ENCODE peak calls at places on chromosome 4, in eight cellular contexts. One of them, this sample, is unnamed.
A peak's percentile ranks its signal among the peaks of the same experiment; 100 is the strongest.

GRCh38 chr4:134540588-134540987 is 339.0 kb upstream of the PABPC4L start:
- DNase-seq in GM06990: no peak
- DNase-seq in SK-N-SH: no peak
- DNase-seq in neural progenitor cell: no peak
- DNase-seq in astrocyte of the spinal cord: no peak
- DNase-seq in astrocyte: no peak
- DNase-seq in uterus: no peak
- DNase-seq in bronchial epithelial cell: no peak
- DNase-seq in this sample: no peak

GRCh38 chr4:79666875-79667274 is 258.8 kb upstream of the GK2 start:
- DNase-seq in astrocyte: no peak
- DNase-seq in neural progenitor cell: no peak
- DNase-seq in GM06990: no peak
- DNase-seq in uterus: no peak
- DNase-seq in astrocyte of the spinal cord: no peak
- DNase-seq in bronchial epithelial cell: no peak
- DNase-seq in SK-N-SH: no peak
- DNase-seq in this sample: no peak

GRCh38 chr4:158315706-158316105 is 105.4 kb downstream of the TMEM144 start:
- DNase-seq in bronchial epithelial cell: peak; percentile 21
- DNase-seq in neural progenitor cell: no peak
- DNase-seq in SK-N-SH: no peak
- DNase-seq in uterus: no peak
- DNase-seq in astrocyte of the spinal cord: peak; percentile 92
- DNase-seq in astrocyte: peak; percentile 89
- DNase-seq in GM06990: no peak
- DNase-seq in this sample: no peak

GRCh38 chr4:5036239-5036638 is 15.0 kb upstream of the STK32B start:
- DNase-seq in SK-N-SH: no peak
- DNase-seq in uterus: no peak
- DNase-seq in bronchial epithelial cell: peak; percentile 10
- DNase-seq in astrocyte of the spinal cord: peak; percentile 58
- DNase-seq in astrocyte: peak; percentile 70
- DNase-seq in neural progenitor cell: no peak
- DNase-seq in GM06990: no peak
- DNase-seq in this sample: no peak

GRCh38 chr4:176549161-176549865 is 229.5 kb downstream of the SPCS3 start:
- DNase-seq in neural progenitor cell: no peak
- DNase-seq in GM06990: no peak
- DNase-seq in bronchial epithelial cell: peak; percentile 92
- DNase-seq in astrocyte: peak; percentile 60
- DNase-seq in SK-N-SH: no peak
- DNase-seq in uterus: no peak
- DNase-seq in astrocyte of the spinal cord: peak; percentile 70
- DNase-seq in this sample: no peak

GRCh38 chr4:14446311-14446710 is 556.0 kb upstream of the CPEB2 start:
- DNase-seq in astrocyte: peak; percentile 4
- DNase-seq in bronchial epithelial cell: peak; percentile 86
- DNase-seq in SK-N-SH: no peak
- DNase-seq in astrocyte of the spinal cord: peak; percentile 61
- DNase-seq in GM06990: no peak
- DNase-seq in neural progenitor cell: no peak
- DNase-seq in uterus: no peak
- DNase-seq in this sample: no peak

GRCh38 chr4:1187182-1187581 is 14.8 kb upstream of the SPON2 start:
- DNase-seq in GM06990: peak; percentile 10
- DNase-seq in SK-N-SH: no peak
- DNase-seq in astrocyte: no peak
- DNase-seq in bronchial epithelial cell: no peak
- DNase-seq in neural progenitor cell: no peak
- DNase-seq in astrocyte of the spinal cord: no peak
- DNase-seq in uterus: peak; percentile 59
- DNase-seq in this sample: no peak

GRCh38 chr4:123092603-123093002 is 170.2 kb upstream of the NUDT6 start:
- DNase-seq in SK-N-SH: no peak
- DNase-seq in astrocyte of the spinal cord: no peak
- DNase-seq in astrocyte: no peak
- DNase-seq in uterus: no peak
- DNase-seq in GM06990: no peak
- DNase-seq in bronchial epithelial cell: no peak
- DNase-seq in neural progenitor cell: no peak
- DNase-seq in this sample: no peak

GRCh38 chr4:8167815-8168214 is 9.2 kb upstream of the ABLIM2 start:
- DNase-seq in bronchial epithelial cell: no peak
- DNase-seq in neural progenitor cell: no peak
- DNase-seq in astrocyte: no peak
- DNase-seq in uterus: no peak
- DNase-seq in GM06990: no peak
- DNase-seq in astrocyte of the spinal cord: no peak
- DNase-seq in SK-N-SH: no peak
- DNase-seq in this sample: no peak

GRCh38 chr4:156243015-156243414 is 289.3 kb upstream of the CTSO start:
- DNase-seq in bronchial epithelial cell: no peak
- DNase-seq in uterus: no peak
- DNase-seq in GM06990: no peak
- DNase-seq in SK-N-SH: no peak
- DNase-seq in neural progenitor cell: no peak
- DNase-seq in astrocyte: no peak
- DNase-seq in astrocyte of the spinal cord: no peak
- DNase-seq in this sample: no peak

GRCh38 chr4:121277194-121278105 is 103.4 kb downstream of the QRFPR start:
- DNase-seq in uterus: no peak
- DNase-seq in astrocyte of the spinal cord: no peak
- DNase-seq in SK-N-SH: peak; percentile 4
- DNase-seq in GM06990: no peak
- DNase-seq in neural progenitor cell: peak; percentile 43
- DNase-seq in astrocyte: no peak
- DNase-seq in bronchial epithelial cell: peak; percentile 15
- DNase-seq in this sample: no peak

GRCh38 chr4:179521937-179522336 is 2079.7 kb upstream of the AGA start:
- DNase-seq in neural progenitor cell: no peak
- DNase-seq in astrocyte: no peak
- DNase-seq in bronchial epithelial cell: no peak
- DNase-seq in GM06990: no peak
- DNase-seq in astrocyte of the spinal cord: no peak
- DNase-seq in uterus: no peak
- DNase-seq in SK-N-SH: peak; percentile 8
- DNase-seq in this sample: no peak

GRCh38 chr4:175066923-175067627 is 148.9 kb downstream of the ADAM29 start:
- DNase-seq in GM06990: no peak
- DNase-seq in SK-N-SH: no peak
- DNase-seq in bronchial epithelial cell: peak; percentile 3
- DNase-seq in astrocyte: no peak
- DNase-seq in neural progenitor cell: no peak
- DNase-seq in astrocyte of the spinal cord: no peak
- DNase-seq in uterus: no peak
- DNase-seq in this sample: no peak

GRCh38 chr4:8612646-8613045 is 20.1 kb downstream of the CPZ start:
- DNase-seq in astrocyte: no peak
- DNase-seq in GM06990: no peak
- DNase-seq in astrocyte of the spinal cord: no peak
- DNase-seq in bronchial epithelial cell: no peak
- DNase-seq in uterus: no peak
- DNase-seq in SK-N-SH: no peak
- DNase-seq in neural progenitor cell: no peak
- DNase-seq in this sample: peak; percentile 27

GRCh38 chr4:20288047-20288650 is 36.4 kb downstream of the SLIT2 start:
- DNase-seq in SK-N-SH: no peak
- DNase-seq in neural progenitor cell: no peak
- DNase-seq in astrocyte: peak; percentile 36
- DNase-seq in uterus: no peak
- DNase-seq in GM06990: no peak
- DNase-seq in astrocyte of the spinal cord: peak; percentile 20
- DNase-seq in bronchial epithelial cell: no peak
- DNase-seq in this sample: no peak

GRCh38 chr4:99938243-99938753 is 8.1 kb downstream of the DNAJB14 start:
- DNase-seq in astrocyte of the spinal cord: no peak
- DNase-seq in neural progenitor cell: no peak
- DNase-seq in GM06990: no peak
- DNase-seq in uterus: no peak
- DNase-seq in bronchial epithelial cell: no peak
- DNase-seq in SK-N-SH: peak; percentile 39
- DNase-seq in astrocyte: no peak
- DNase-seq in this sample: no peak

GRCh38 chr4:163331629-163332360 is 601 bp downstream of the NPY1R start:
- DNase-seq in uterus: no peak
- DNase-seq in SK-N-SH: peak; percentile 36
- DNase-seq in bronchial epithelial cell: no peak
- DNase-seq in neural progenitor cell: peak; percentile 67
- DNase-seq in GM06990: no peak
- DNase-seq in astrocyte: peak; percentile 12
- DNase-seq in astrocyte of the spinal cord: peak; percentile 32
- DNase-seq in this sample: peak; percentile 58

GRCh38 chr4:163332526-163333405 is at the start of gene NPY1R:
- DNase-seq in SK-N-SH: peak; percentile 78
- DNase-seq in GM06990: peak; percentile 24
- DNase-seq in astrocyte of the spinal cord: peak; percentile 83
- DNase-seq in bronchial epithelial cell: peak; percentile 69
- DNase-seq in uterus: peak; percentile 55
- DNase-seq in neural progenitor cell: peak; percentile 90
- DNase-seq in astrocyte: peak; percentile 66
- DNase-seq in this sample: peak; percentile 71

GRCh38 chr4:163335384-163335783 is 3.0 kb upstream of the NPY1R start:
- DNase-seq in SK-N-SH: no peak
- DNase-seq in astrocyte of the spinal cord: no peak
- DNase-seq in astrocyte: no peak
- DNase-seq in bronchial epithelial cell: no peak
- DNase-seq in uterus: no peak
- DNase-seq in GM06990: no peak
- DNase-seq in neural progenitor cell: no peak
- DNase-seq in this sample: no peak

GRCh38 chr4:163330828-163331628 is 1.4 kb downstream of the NPY1R start:
- DNase-seq in GM06990: no peak
- DNase-seq in uterus: no peak
- DNase-seq in astrocyte of the spinal cord: no peak
- DNase-seq in bronchial epithelial cell: peak; percentile 25
- DNase-seq in SK-N-SH: no peak
- DNase-seq in astrocyte: no peak
- DNase-seq in neural progenitor cell: no peak
- DNase-seq in this sample: no peak
- H3K4me3 ChIP-seq in GM06990: no peak overlapping the region
- H3K4me3 ChIP-seq in uterus: peak overlapping the region; percentile 43
- H3K4me3 ChIP-seq in astrocyte of the spinal cord: no peak overlapping the region
- H3K4me3 ChIP-seq in bronchial epithelial cell: no peak overlapping the region
- H3K4me3 ChIP-seq in SK-N-SH: no peak overlapping the region
- H3K4me3 ChIP-seq in astrocyte: no peak overlapping the region
- H3K4me3 ChIP-seq in neural progenitor cell: peak overlapping the region; percentile 62
- H3K4me3 ChIP-seq in this sample: peak overlapping the region; percentile 72

DNA sequence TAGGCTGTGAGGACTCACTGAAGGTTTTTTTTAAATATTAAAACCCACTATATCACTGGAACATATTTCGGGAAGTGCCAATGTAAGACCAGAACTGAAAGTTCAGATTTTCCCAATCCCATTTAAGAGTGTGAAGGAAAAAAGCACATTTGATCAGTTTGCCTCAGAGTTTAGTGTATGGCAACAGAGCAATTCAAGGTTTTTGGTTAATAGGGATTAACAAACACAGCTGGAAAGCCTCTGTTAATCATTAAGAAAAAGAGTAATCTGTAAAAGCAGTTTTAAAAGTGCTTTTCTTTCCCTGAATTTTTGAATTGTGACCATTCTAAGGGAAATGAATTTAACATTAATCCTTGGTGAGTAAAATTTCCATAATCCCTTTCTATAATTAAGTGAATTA is 60.4 kb downstream of the NPY5R start:
- DNase-seq in GM06990: no peak
- DNase-seq in neural progenitor cell: peak; percentile 8
- DNase-seq in bronchial epithelial cell: no peak
- DNase-seq in astrocyte of the spinal cord: no peak
- DNase-seq in uterus: no peak
- DNase-seq in SK-N-SH: no peak
- DNase-seq in astrocyte: no peak
- DNase-seq in this sample: no peak
- H3K4me3 ChIP-seq in GM06990: no peak overlapping the region
- H3K4me3 ChIP-seq in neural progenitor cell: no peak overlapping the region
- H3K4me3 ChIP-seq in bronchial epithelial cell: no peak overlapping the region
- H3K4me3 ChIP-seq in astrocyte of the spinal cord: no peak overlapping the region
- H3K4me3 ChIP-seq in uterus: no peak overlapping the region
- H3K4me3 ChIP-seq in SK-N-SH: no peak overlapping the region
- H3K4me3 ChIP-seq in astrocyte: no peak overlapping the region
- H3K4me3 ChIP-seq in this sample: no peak overlapping the region

GRCh38 chr4:101795704-101796103 is 5.2 kb downstream of the BANK1 start:
- DNase-seq in GM06990: no peak
- DNase-seq in neural progenitor cell: no peak
- DNase-seq in astrocyte of the spinal cord: no peak
- DNase-seq in SK-N-SH: no peak
- DNase-seq in uterus: no peak
- DNase-seq in astrocyte: no peak
- DNase-seq in bronchial epithelial cell: no peak
- DNase-seq in this sample: no peak

GRCh38 chr4:101790521-101791188 is at the start of gene BANK1:
- DNase-seq in astrocyte: no peak
- DNase-seq in GM06990: peak; percentile 89
- DNase-seq in uterus: no peak
- DNase-seq in neural progenitor cell: peak; percentile 88
- DNase-seq in bronchial epithelial cell: peak; percentile 8
- DNase-seq in SK-N-SH: peak; percentile 11
- DNase-seq in astrocyte of the spinal cord: peak; percentile 27
- DNase-seq in this sample: peak; percentile 58

GRCh38 chr4:101793397-101793796 is 2.9 kb downstream of the BANK1 start:
- DNase-seq in astrocyte of the spinal cord: no peak
- DNase-seq in neural progenitor cell: no peak
- DNase-seq in bronchial epithelial cell: no peak
- DNase-seq in astrocyte: no peak
- DNase-seq in SK-N-SH: no peak
- DNase-seq in GM06990: no peak
- DNase-seq in uterus: no peak
- DNase-seq in this sample: no peak

GRCh38 chr4:101791189-101791572 is 651 bp downstream of the BANK1 start:
- DNase-seq in bronchial epithelial cell: peak; percentile 17
- DNase-seq in SK-N-SH: no peak
- DNase-seq in GM06990: no peak
- DNase-seq in astrocyte of the spinal cord: no peak
- DNase-seq in uterus: no peak
- DNase-seq in neural progenitor cell: no peak
- DNase-seq in astrocyte: no peak
- DNase-seq in this sample: no peak

DNA sequence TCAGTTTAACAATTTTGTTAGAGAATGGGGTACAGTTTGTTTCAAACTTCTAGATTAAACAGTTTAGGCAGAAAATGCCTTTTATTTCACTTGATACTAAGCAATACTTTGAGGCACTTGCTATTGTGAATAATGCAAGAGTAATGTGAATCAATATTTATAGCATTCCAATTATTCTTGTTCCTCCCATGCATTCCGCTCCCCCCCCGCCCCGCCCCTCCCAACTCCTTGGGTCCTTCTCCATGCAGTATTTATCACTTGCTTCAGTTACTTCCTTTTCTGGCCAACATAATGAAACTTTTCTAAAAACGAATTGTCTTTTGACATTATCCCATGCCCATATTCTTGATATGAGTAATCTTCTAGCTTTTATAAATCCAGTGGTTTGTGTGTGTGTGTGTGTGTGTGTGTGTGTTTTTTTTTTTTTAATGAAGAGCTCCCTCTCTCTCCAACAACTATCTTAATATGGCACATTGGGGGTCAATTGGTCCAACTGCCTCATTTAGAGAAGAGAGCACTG is 1.6 kb downstream of the BANK1 start:
- DNase-seq in uterus: no peak
- DNase-seq in neural progenitor cell: no peak
- DNase-seq in bronchial epithelial cell: no peak
- DNase-seq in SK-N-SH: no peak
- DNase-seq in astrocyte of the spinal cord: no peak
- DNase-seq in astrocyte: no peak
- DNase-seq in GM06990: no peak
- DNase-seq in this sample: no peak
- H3K4me3 ChIP-seq in uterus: no peak overlapping the region
- H3K4me3 ChIP-seq in neural progenitor cell: no peak overlapping the region
- H3K4me3 ChIP-seq in bronchial epithelial cell: no peak overlapping the region
- H3K4me3 ChIP-seq in SK-N-SH: no peak overlapping the region
- H3K4me3 ChIP-seq in astrocyte of the spinal cord: no peak overlapping the region
- H3K4me3 ChIP-seq in astrocyte: no peak overlapping the region
- H3K4me3 ChIP-seq in GM06990: no peak overlapping the region
- H3K4me3 ChIP-seq in this sample: no peak overlapping the region

GRCh38 chr4:6250235-6250983 is 19.2 kb upstream of the WFS1 start:
- DNase-seq in astrocyte: peak; percentile 24
- DNase-seq in GM06990: no peak
- DNase-seq in uterus: no peak
- DNase-seq in astrocyte of the spinal cord: peak; percentile 65
- DNase-seq in neural progenitor cell: peak; percentile 82
- DNase-seq in SK-N-SH: peak; percentile 76
- DNase-seq in bronchial epithelial cell: peak; percentile 67
- DNase-seq in this sample: no peak
- H3K4me3 ChIP-seq in astrocyte: no peak overlapping the region
- H3K4me3 ChIP-seq in GM06990: no peak overlapping the region
- H3K4me3 ChIP-seq in uterus: no peak overlapping the region
- H3K4me3 ChIP-seq in astrocyte of the spinal cord: no peak overlapping the region
- H3K4me3 ChIP-seq in neural progenitor cell: peak overlapping the region; percentile 24
- H3K4me3 ChIP-seq in SK-N-SH: peak overlapping the region; percentile 12
- H3K4me3 ChIP-seq in bronchial epithelial cell: no peak overlapping the region
- H3K4me3 ChIP-seq in this sample: no peak overlapping the region

This sample was measured in psoas muscle.